ENCODE peak calls at places on chromosome 16, in ten cellular contexts. R is SK-N-SH, T is NT2/D1, N is vagina, J is neural progenitor cell, S is tibial nerve, U is GM23338, M is cardiac muscle cell, B is fibroblast of lung, Y is MM.1S. X is an unnamed sample.

GRCh38 chr16:26005336-26005735 is 313.6 kb downstream of the HS3ST4 start:
- DNase-seq in R (no peak), T (no peak), N (no peak), J (no peak), S (no peak), U (no peak), M (no peak), B (no peak), Y (no peak), X (no peak)

GRCh38 chr16:68146583-68146982 is 61.4 kb downstream of the NFATC3 start:
- DNase-seq in R (peak; percentile 50), T (no peak), N (no peak), J (no peak), S (no peak), U (peak; percentile 12), M (peak; percentile 71), B (peak; percentile 17), Y (no peak), X (no peak)

GRCh38 chr16:48632137-48632774 is 22.3 kb upstream of the N4BP1 start:
- DNase-seq in R (no peak), T (no peak), N (peak; percentile 56), J (no peak), S (no peak), U (no peak), M (no peak), B (no peak), Y (no peak), X (peak; percentile 74)

GRCh38 chr16:85141491-85142128 is 29.3 kb upstream of the CIBAR2 start:
- DNase-seq in R (no peak), T (no peak), N (no peak), J (no peak), S (no peak), U (no peak), M (peak; percentile 38), B (no peak), Y (no peak), X (no peak)

GRCh38 chr16:57720142-57720575 is 15.4 kb upstream of the KATNB1 start:
- DNase-seq in R (peak; percentile 65), T (no peak), N (no peak), J (peak; percentile 63), S (no peak), U (peak; percentile 62), M (peak; percentile 77), B (peak; percentile 36), Y (peak; percentile 56), X (no peak)

GRCh38 chr16:86198201-86199118 is 299.5 kb downstream of the IRF8 start:
- DNase-seq in R (no peak), T (no peak), N (no peak), J (peak; percentile 48), S (no peak), U (no peak), M (no peak), B (no peak), Y (no peak), X (no peak)

GRCh38 chr16:85245307-85246172 is 133.3 kb upstream of the CIBAR2 start:
- DNase-seq in R (peak; percentile 82), T (no peak), N (no peak), J (peak; percentile 85), S (peak; percentile 47), U (peak; percentile 82), M (peak; percentile 80), B (peak; percentile 72), Y (peak; percentile 9), X (no peak)

GRCh38 chr16:70656065-70656711 is 9.8 kb downstream of the IL34 start:
- DNase-seq in R (no peak), T (no peak), N (no peak), J (no peak), S (no peak), U (no peak), M (no peak), B (no peak), Y (no peak), X (no peak)

GRCh38 chr16:8828541-8829165 is 31.0 kb downstream of the PMM2 start:
- DNase-seq in R (no peak), T (no peak), N (no peak), J (no peak), S (no peak), U (no peak), M (no peak), B (peak; percentile 27), Y (no peak), X (no peak)

GRCh38 chr16:61858996-61859395 is 177.2 kb downstream of the CDH8 start:
- DNase-seq in R (no peak), T (no peak), N (no peak), J (no peak), S (no peak), U (no peak), M (no peak), B (peak; percentile 53), Y (no peak), X (no peak)

GRCh38 chr16:72561-73537 is at the start of gene RHBDF1:
- DNase-seq in R (peak; percentile 79), T (no peak), N (no peak), J (peak; percentile 90), S (no peak), U (peak; percentile 83), M (peak; percentile 71), B (no peak), Y (peak; percentile 45), X (no peak)

GRCh38 chr16:10688291-10688690 is 6.4 kb downstream of the TEKT5 start:
- DNase-seq in R (no peak), T (no peak), N (no peak), J (no peak), S (no peak), U (no peak), M (no peak), B (no peak), Y (no peak), X (peak; percentile 53)

GRCh38 chr16:1572664-1573063 is 39.2 kb downstream of the TMEM204 start:
- DNase-seq in R (no peak), T (no peak), N (no peak), J (no peak), S (no peak), U (no peak), M (no peak), B (no peak), Y (no peak), X (no peak)

GRCh38 chr16:88804552-88805339 is 1.2 kb downstream of the CDT1 start:
- DNase-seq in R (peak; percentile 64), T (no peak), N (no peak), J (no peak), S (no peak), U (peak; percentile 64), M (no peak), B (no peak), Y (peak; percentile 58), X (no peak)

GRCh38 chr16:4092547-4093265 is 23.5 kb downstream of the ADCY9 start:
- DNase-seq in R (no peak), T (no peak), N (no peak), J (no peak), S (no peak), U (no peak), M (no peak), B (no peak), Y (no peak), X (no peak)
- H3K4me1 ChIP-seq in R (peaks cover 10% of the 10 kb centered on the region), T (peaks cover 2% of the 10 kb centered on the region), N (peaks cover 25% of the 10 kb centered on the region), J (peaks cover 19% of the 10 kb centered on the region), S (peaks cover 21% of the 10 kb centered on the region), U (no peaks in the 10 kb centered on the region), M (peaks cover 12% of the 10 kb centered on the region), B (peaks cover 3% of the 10 kb centered on the region), Y (no peaks in the 10 kb centered on the region), X (peaks cover 31% of the 10 kb centered on the region)

DNA sequence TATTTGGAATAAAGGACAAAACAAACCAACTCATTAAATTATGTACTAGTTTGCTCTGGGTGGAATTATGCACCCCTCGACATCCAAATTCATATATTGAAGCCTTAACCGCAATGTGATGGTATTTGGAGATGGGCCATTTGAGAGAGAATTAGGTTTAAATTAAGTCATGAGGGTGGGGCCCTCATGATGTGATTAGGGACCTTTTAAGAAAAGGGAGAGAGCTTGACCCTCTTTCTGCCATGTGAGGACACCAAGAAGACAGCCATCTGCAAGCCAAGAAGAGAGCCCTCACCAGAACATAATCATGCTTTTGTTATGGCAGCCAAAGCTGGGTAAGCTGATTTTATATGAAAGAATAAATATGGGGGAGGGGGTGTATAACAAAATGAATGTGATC is 2.0 kb downstream of the C16orf87 start:
- DNase-seq in R (no peak), T (no peak), N (no peak), J (no peak), S (no peak), U (no peak), M (no peak), B (no peak), Y (no peak), X (no peak)
- H3K4me3 ChIP-seq in R (no peak overlapping the region), T (no peak overlapping the region), N (no peak overlapping the region), J (peak overlapping the region; percentile 89), S (no peak overlapping the region), U (peak overlapping the region; percentile 86), M (peak overlapping the region; percentile 58), B (peak overlapping the region; percentile 84), Y (peak overlapping the region; percentile 89), X (no peak overlapping the region)

GRCh38 chr16:16041196-16041892 is 91.9 kb downstream of the ABCC1 start:
- DNase-seq in R (no peak), T (peak; percentile 66), N (no peak), J (peak; percentile 69), S (no peak), U (peak; percentile 83), M (no peak), B (no peak), Y (no peak), X (no peak)

GRCh38 chr16:16038950-16039349 is 89.5 kb downstream of the ABCC1 start:
- DNase-seq in R (no peak), T (no peak), N (no peak), J (no peak), S (no peak), U (no peak), M (no peak), B (no peak), Y (no peak), X (no peak)

GRCh38 chr16:16036359-16036792 is 87.0 kb downstream of the ABCC1 start:
- DNase-seq in R (no peak), T (no peak), N (no peak), J (peak; percentile 31), S (no peak), U (no peak), M (no peak), B (no peak), Y (no peak), X (no peak)

GRCh38 chr16:16037521-16037920 is 88.1 kb downstream of the ABCC1 start:
- DNase-seq in R (no peak), T (no peak), N (no peak), J (no peak), S (no peak), U (no peak), M (no peak), B (no peak), Y (no peak), X (no peak)

DNA sequence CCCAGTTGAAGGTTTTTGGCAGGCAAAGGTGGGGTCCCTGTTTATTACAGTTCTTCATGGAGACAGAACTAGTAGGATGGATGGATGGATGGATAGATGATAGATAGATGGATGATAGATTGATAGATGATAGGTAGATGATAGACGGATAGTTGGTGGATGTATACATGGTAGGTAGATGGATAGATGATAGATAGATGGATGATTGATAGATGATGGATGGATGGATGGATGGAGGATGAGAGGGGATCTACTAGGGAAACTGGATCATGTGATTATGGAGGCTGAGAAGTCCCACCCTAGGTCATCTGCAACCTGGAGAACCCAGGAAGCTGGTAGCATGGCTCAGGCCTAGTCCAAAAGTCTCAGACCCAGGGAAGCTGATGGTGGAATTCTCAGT is 88.6 kb downstream of the ABCC1 start:
- DNase-seq in R (no peak), T (no peak), N (no peak), J (no peak), S (no peak), U (no peak), M (no peak), B (no peak), Y (no peak), X (no peak)
- H3K4me1 ChIP-seq in R (peaks cover 4% of the 10 kb centered on the region), T (peaks cover 3% of the 10 kb centered on the region), N (no peaks in the 10 kb centered on the region), J (peaks cover 5% of the 10 kb centered on the region), S (no peaks in the 10 kb centered on the region), U (peaks cover 5% of the 10 kb centered on the region), M (no peaks in the 10 kb centered on the region), B (no peaks in the 10 kb centered on the region), Y (no peaks in the 10 kb centered on the region), X (peaks cover 39% of the 10 kb centered on the region)

GRCh38 chr16:54651440-54651839 is 279.2 kb upstream of the IRX5 start:
- DNase-seq in R (no peak), T (peak; percentile 87), N (no peak), J (peak; percentile 93), S (no peak), U (peak; percentile 93), M (no peak), B (no peak), Y (no peak), X (no peak)
- H3K4me3 ChIP-seq in R (no peak overlapping the region), T (no peak overlapping the region), N (no peak overlapping the region), J (peak overlapping the region; percentile 41), S (no peak overlapping the region), U (peak overlapping the region; percentile 19), M (no peak overlapping the region), B (no peak overlapping the region), Y (no peak overlapping the region), X (no peak overlapping the region)